ENCODE peak calls at places on chromosomes 16 and 17, in six cellular contexts. One of them, this sample, is unnamed.

GRCh38 chr17:55345132-55345531 is 76.5 kb downstream of the MMD start:
- DNase-seq in body of pancreas: no peak
- DNase-seq in IMR-90: no peak
- DNase-seq in transverse colon: no peak
- DNase-seq in GM12878: no peak
- DNase-seq in upper lobe of right lung: no peak
- DNase-seq in this sample: no peak

GRCh38 chr17:69575346-69575761 is 160.9 kb downstream of the MAP2K6 start:
- DNase-seq in body of pancreas: peak; percentile 6
- DNase-seq in IMR-90: peak; percentile 87
- DNase-seq in transverse colon: no peak
- DNase-seq in GM12878: no peak
- DNase-seq in upper lobe of right lung: no peak
- DNase-seq in this sample: no peak

GRCh38 chr17:65593092-65593869 is 31.8 kb upstream of the AXIN2 start:
- DNase-seq in body of pancreas: no peak
- DNase-seq in IMR-90: no peak
- DNase-seq in transverse colon: no peak
- DNase-seq in GM12878: no peak
- DNase-seq in upper lobe of right lung: no peak
- DNase-seq in this sample: no peak

GRCh38 chr16:66605177-66605999 is 884 bp downstream of the CMTM3 start:
- DNase-seq in body of pancreas: peak; percentile 38
- DNase-seq in IMR-90: peak; percentile 34
- DNase-seq in transverse colon: peak; percentile 40
- DNase-seq in GM12878: no peak
- DNase-seq in upper lobe of right lung: peak; percentile 84
- DNase-seq in this sample: peak; percentile 31

GRCh38 chr17:7862692-7863437 is 5.1 kb downstream of the CYB5D1 start:
- DNase-seq in body of pancreas: peak; percentile 58
- DNase-seq in IMR-90: peak; percentile 54
- DNase-seq in transverse colon: peak; percentile 31
- DNase-seq in GM12878: no peak
- DNase-seq in upper lobe of right lung: no peak
- DNase-seq in this sample: peak; percentile 49

GRCh38 chr17:39547713-39548478 is 59.8 kb downstream of the NEUROD2 start:
- DNase-seq in body of pancreas: peak; percentile 55
- DNase-seq in IMR-90: no peak
- DNase-seq in transverse colon: peak; percentile 68
- DNase-seq in GM12878: peak; percentile 31
- DNase-seq in upper lobe of right lung: peak; percentile 78
- DNase-seq in this sample: peak; percentile 66

GRCh38 chr17:28853295-28853694 is 1.5 kb upstream of the ERAL1 start:
- DNase-seq in body of pancreas: no peak
- DNase-seq in IMR-90: no peak
- DNase-seq in transverse colon: no peak
- DNase-seq in GM12878: no peak
- DNase-seq in upper lobe of right lung: no peak
- DNase-seq in this sample: no peak

GRCh38 chr17:31811021-31811565 is 48.0 kb downstream of the COPRS start:
- DNase-seq in body of pancreas: no peak
- DNase-seq in IMR-90: peak; percentile 41
- DNase-seq in transverse colon: no peak
- DNase-seq in GM12878: no peak
- DNase-seq in upper lobe of right lung: no peak
- DNase-seq in this sample: no peak

GRCh38 chr16:27498426-27498825 is 51.3 kb downstream of the GTF3C1 start:
- DNase-seq in body of pancreas: no peak
- DNase-seq in IMR-90: no peak
- DNase-seq in transverse colon: no peak
- DNase-seq in GM12878: no peak
- DNase-seq in upper lobe of right lung: no peak
- DNase-seq in this sample: no peak

GRCh38 chr17:60134396-60135159 is 15.2 kb upstream of the CA4 start:
- DNase-seq in body of pancreas: no peak
- DNase-seq in IMR-90: peak; percentile 67
- DNase-seq in transverse colon: no peak
- DNase-seq in GM12878: no peak
- DNase-seq in upper lobe of right lung: peak; percentile 53
- DNase-seq in this sample: peak; percentile 48

GRCh38 chr17:9331512-9332163 is 244.0 kb downstream of the STX8 start:
- DNase-seq in body of pancreas: no peak
- DNase-seq in IMR-90: no peak
- DNase-seq in transverse colon: no peak
- DNase-seq in GM12878: no peak
- DNase-seq in upper lobe of right lung: no peak
- DNase-seq in this sample: no peak

GRCh38 chr16:30896890-30897730 is 696 bp downstream of the CTF1 start:
- DNase-seq in body of pancreas: peak; percentile 92
- DNase-seq in IMR-90: peak; percentile 87
- DNase-seq in transverse colon: peak; percentile 91
- DNase-seq in GM12878: no peak
- DNase-seq in upper lobe of right lung: peak; percentile 95
- DNase-seq in this sample: peak; percentile 84

GRCh38 chr16:24685539-24686432 is 43.7 kb upstream of the TNRC6A start:
- DNase-seq in body of pancreas: peak; percentile 76
- DNase-seq in IMR-90: peak; percentile 82
- DNase-seq in transverse colon: peak; percentile 55
- DNase-seq in GM12878: no peak
- DNase-seq in upper lobe of right lung: no peak
- DNase-seq in this sample: no peak

GRCh38 chr17:16517477-16517876 is 25.5 kb upstream of the LRRC75A start:
- DNase-seq in body of pancreas: no peak
- DNase-seq in IMR-90: no peak
- DNase-seq in transverse colon: no peak
- DNase-seq in GM12878: no peak
- DNase-seq in upper lobe of right lung: no peak
- DNase-seq in this sample: no peak

GRCh38 chr17:44039829-44040635 is 25.3 kb upstream of the TMEM101 start:
- DNase-seq in body of pancreas: no peak
- DNase-seq in IMR-90: peak; percentile 49
- DNase-seq in transverse colon: no peak
- DNase-seq in GM12878: no peak
- DNase-seq in upper lobe of right lung: no peak
- DNase-seq in this sample: no peak
- H3K4me3 ChIP-seq in body of pancreas: no peak overlapping the region
- H3K4me3 ChIP-seq in IMR-90: no peak overlapping the region
- H3K4me3 ChIP-seq in transverse colon: no peak overlapping the region
- H3K4me3 ChIP-seq in GM12878: no peak overlapping the region
- H3K4me3 ChIP-seq in upper lobe of right lung: no peak overlapping the region
- H3K4me3 ChIP-seq in this sample: no peak overlapping the region

GRCh38 chr17:73072254-73072962 is 20.1 kb downstream of the SLC39A11 start:
- DNase-seq in body of pancreas: no peak
- DNase-seq in IMR-90: no peak
- DNase-seq in transverse colon: no peak
- DNase-seq in GM12878: no peak
- DNase-seq in upper lobe of right lung: no peak
- DNase-seq in this sample: no peak
- H3K4me1 ChIP-seq in body of pancreas: peaks cover 17% of the 10 kb centered on the region
- H3K4me1 ChIP-seq in IMR-90: peaks cover 36% of the 10 kb centered on the region
- H3K4me1 ChIP-seq in transverse colon: peaks cover 12% of the 10 kb centered on the region
- H3K4me1 ChIP-seq in GM12878: no peaks in the 10 kb centered on the region
- H3K4me1 ChIP-seq in upper lobe of right lung: no peaks in the 10 kb centered on the region
- H3K4me1 ChIP-seq in this sample: no peaks in the 10 kb centered on the region

GRCh38 chr16:35737076-35737475 is 2277.7 kb downstream of the TP53TG3F start:
- DNase-seq in body of pancreas: no peak
- DNase-seq in IMR-90: no peak
- DNase-seq in transverse colon: no peak
- DNase-seq in GM12878: no peak
- DNase-seq in upper lobe of right lung: no peak
- DNase-seq in this sample: no peak

GRCh38 chr16:35734728-35735402 is 2275.5 kb downstream of the TP53TG3F start:
- DNase-seq in body of pancreas: no peak
- DNase-seq in IMR-90: no peak
- DNase-seq in transverse colon: no peak
- DNase-seq in GM12878: no peak
- DNase-seq in upper lobe of right lung: no peak
- DNase-seq in this sample: no peak

GRCh38 chr16:35733278-35733965 is 2274.0 kb downstream of the TP53TG3F start:
- DNase-seq in body of pancreas: no peak
- DNase-seq in IMR-90: no peak
- DNase-seq in transverse colon: no peak
- DNase-seq in GM12878: no peak
- DNase-seq in upper lobe of right lung: no peak
- DNase-seq in this sample: no peak

GRCh38 chr16:35733971-35734702 is 2274.7 kb downstream of the TP53TG3F start:
- DNase-seq in body of pancreas: no peak
- DNase-seq in IMR-90: no peak
- DNase-seq in transverse colon: no peak
- DNase-seq in GM12878: no peak
- DNase-seq in upper lobe of right lung: no peak
- DNase-seq in this sample: no peak

GRCh38 chr16:35735403-35736251 is 2276.2 kb downstream of the TP53TG3F start:
- DNase-seq in body of pancreas: no peak
- DNase-seq in IMR-90: no peak
- DNase-seq in transverse colon: no peak
- DNase-seq in GM12878: no peak
- DNase-seq in upper lobe of right lung: no peak
- DNase-seq in this sample: no peak
- H3K9me3 ChIP-seq in body of pancreas: no peaks in the 10 kb centered on the region
- H3K9me3 ChIP-seq in IMR-90: peaks cover 14% of the 10 kb centered on the region
- H3K9me3 ChIP-seq in transverse colon: no peaks in the 10 kb centered on the region
- H3K9me3 ChIP-seq in GM12878: no peaks in the 10 kb centered on the region
- H3K9me3 ChIP-seq in upper lobe of right lung: no peaks in the 10 kb centered on the region
- H3K9me3 ChIP-seq in this sample: no peaks in the 10 kb centered on the region

DNA sequence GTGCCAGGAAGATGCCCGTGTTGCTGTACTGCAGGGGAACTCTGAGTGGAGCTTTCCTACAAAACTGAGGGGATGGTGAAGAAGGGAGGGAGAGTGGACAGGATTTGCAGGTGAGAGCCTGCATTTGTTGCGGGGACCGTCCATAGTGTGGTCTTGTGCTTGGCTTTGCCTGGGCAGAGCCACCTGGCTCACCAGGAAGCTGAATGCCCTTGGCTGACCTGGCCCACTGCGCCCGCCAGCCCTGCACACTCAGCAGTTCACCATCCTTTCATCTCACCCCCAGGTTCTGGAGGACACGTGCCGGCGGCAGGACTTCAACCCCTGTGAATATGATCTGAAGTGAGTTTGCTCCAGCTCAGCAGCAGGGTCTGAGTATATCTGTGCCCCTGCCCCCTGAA is 1.5 kb downstream of the ASPSCR1 start:
- DNase-seq in body of pancreas: no peak
- DNase-seq in IMR-90: no peak
- DNase-seq in transverse colon: no peak
- DNase-seq in GM12878: no peak
- DNase-seq in upper lobe of right lung: no peak
- DNase-seq in this sample: no peak
- H3K4me3 ChIP-seq in body of pancreas: no peak overlapping the region
- H3K4me3 ChIP-seq in IMR-90: no peak overlapping the region
- H3K4me3 ChIP-seq in transverse colon: no peak overlapping the region
- H3K4me3 ChIP-seq in GM12878: peak overlapping the region; percentile 87
- H3K4me3 ChIP-seq in upper lobe of right lung: peak overlapping the region; percentile 87
- H3K4me3 ChIP-seq in this sample: no peak overlapping the region

GRCh38 chr17:58336456-58337094 is 8.0 kb upstream of the TSPOAP1 start:
- DNase-seq in body of pancreas: peak; percentile 26
- DNase-seq in IMR-90: peak; percentile 38
- DNase-seq in transverse colon: no peak
- DNase-seq in GM12878: no peak
- DNase-seq in upper lobe of right lung: peak; percentile 57
- DNase-seq in this sample: no peak
- H3K4me1 ChIP-seq in body of pancreas: no peaks in the 10 kb centered on the region
- H3K4me1 ChIP-seq in IMR-90: peaks cover 38% of the 10 kb centered on the region
- H3K4me1 ChIP-seq in transverse colon: peaks cover 50% of the 10 kb centered on the region
- H3K4me1 ChIP-seq in GM12878: peaks cover 52% of the 10 kb centered on the region
- H3K4me1 ChIP-seq in upper lobe of right lung: peaks cover 42% of the 10 kb centered on the region
- H3K4me1 ChIP-seq in this sample: peaks cover 73% of the 10 kb centered on the region

GRCh38 chr17:14004927-14005630 is 64.2 kb upstream of the COX10 start:
- DNase-seq in body of pancreas: no peak
- DNase-seq in IMR-90: no peak
- DNase-seq in transverse colon: no peak
- DNase-seq in GM12878: no peak
- DNase-seq in upper lobe of right lung: no peak
- DNase-seq in this sample: no peak
- H3K9me3 ChIP-seq in body of pancreas: no peaks in the 10 kb centered on the region
- H3K9me3 ChIP-seq in IMR-90: no peaks in the 10 kb centered on the region
- H3K9me3 ChIP-seq in transverse colon: no peaks in the 10 kb centered on the region
- H3K9me3 ChIP-seq in GM12878: no peaks in the 10 kb centered on the region
- H3K9me3 ChIP-seq in upper lobe of right lung: no peaks in the 10 kb centered on the region
- H3K9me3 ChIP-seq in this sample: no peaks in the 10 kb centered on the region

DNA sequence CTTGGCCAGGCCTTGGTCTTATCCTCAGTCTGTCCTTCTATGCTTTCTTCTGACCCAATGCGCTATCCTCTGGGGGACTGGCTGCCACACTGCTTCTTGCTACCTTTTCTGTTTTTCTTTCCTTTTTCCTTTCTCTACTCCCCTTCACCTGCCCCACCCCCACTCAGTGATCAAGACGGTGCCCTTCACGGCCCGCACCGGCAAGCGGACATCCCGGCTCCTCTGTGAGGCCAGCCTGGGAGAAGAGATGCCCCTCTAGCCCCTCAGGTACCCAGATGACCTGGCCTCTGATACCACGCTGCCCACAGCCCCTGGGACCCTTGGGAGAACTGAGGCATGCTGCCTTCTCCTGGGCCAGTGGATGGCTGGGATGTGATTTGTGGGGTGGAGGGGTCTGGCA is 15.6 kb downstream of the SPATA32 start:
- DNase-seq in body of pancreas: no peak
- DNase-seq in IMR-90: no peak
- DNase-seq in transverse colon: no peak
- DNase-seq in GM12878: no peak
- DNase-seq in upper lobe of right lung: no peak
- DNase-seq in this sample: no peak
- H3K4me3 ChIP-seq in body of pancreas: no peak overlapping the region
- H3K4me3 ChIP-seq in IMR-90: no peak overlapping the region
- H3K4me3 ChIP-seq in transverse colon: no peak overlapping the region
- H3K4me3 ChIP-seq in GM12878: no peak overlapping the region
- H3K4me3 ChIP-seq in upper lobe of right lung: no peak overlapping the region
- H3K4me3 ChIP-seq in this sample: peak overlapping the region; percentile 51

GRCh38 chr16:84881702-84882521 is 62.1 kb downstream of the CRISPLD2 start:
- DNase-seq in body of pancreas: peak; percentile 35
- DNase-seq in IMR-90: peak; percentile 97
- DNase-seq in transverse colon: no peak
- DNase-seq in GM12878: no peak
- DNase-seq in upper lobe of right lung: no peak
- DNase-seq in this sample: no peak

GRCh38 chr16:84886536-84887090 is 66.8 kb downstream of the CRISPLD2 start:
- DNase-seq in body of pancreas: no peak
- DNase-seq in IMR-90: no peak
- DNase-seq in transverse colon: no peak
- DNase-seq in GM12878: no peak
- DNase-seq in upper lobe of right lung: no peak
- DNase-seq in this sample: no peak

GRCh38 chr16:84885024-84885910 is 65.5 kb downstream of the CRISPLD2 start:
- DNase-seq in body of pancreas: no peak
- DNase-seq in IMR-90: no peak
- DNase-seq in transverse colon: no peak
- DNase-seq in GM12878: no peak
- DNase-seq in upper lobe of right lung: no peak
- DNase-seq in this sample: no peak

GRCh38 chr16:84883301-84883700 is 63.5 kb downstream of the CRISPLD2 start:
- DNase-seq in body of pancreas: peak; percentile 40
- DNase-seq in IMR-90: no peak
- DNase-seq in transverse colon: no peak
- DNase-seq in GM12878: no peak
- DNase-seq in upper lobe of right lung: no peak
- DNase-seq in this sample: no peak

GRCh38 chr16:84884311-84885023 is 64.7 kb downstream of the CRISPLD2 start:
- DNase-seq in body of pancreas: no peak
- DNase-seq in IMR-90: no peak
- DNase-seq in transverse colon: no peak
- DNase-seq in GM12878: no peak
- DNase-seq in upper lobe of right lung: no peak
- DNase-seq in this sample: no peak
- H3K4me1 ChIP-seq in body of pancreas: peaks cover 10% of the 10 kb centered on the region
- H3K4me1 ChIP-seq in IMR-90: peaks cover 5% of the 10 kb centered on the region
- H3K4me1 ChIP-seq in transverse colon: peaks cover 4% of the 10 kb centered on the region
- H3K4me1 ChIP-seq in GM12878: no peaks in the 10 kb centered on the region
- H3K4me1 ChIP-seq in upper lobe of right lung: no peaks in the 10 kb centered on the region
- H3K4me1 ChIP-seq in this sample: no peaks in the 10 kb centered on the region